ENCODE peak calls at places on chromosomes 5 and 9, in five cellular contexts. O is OCI-LY7; E is CD4-positive, alpha-beta memory T cell; W is aorta; H is spleen. S is an unnamed sample.

GRCh38 chr9:133380734-133381133 is 4.6 kb downstream of the STKLD1 start:
- DNase-seq in H (no peak), O (no peak), E (no peak), W (no peak), S (no peak)

GRCh38 chr9:135501261-135502167 is 1.0 kb downstream of the MRPS2 start:
- DNase-seq in O (no peak), E (no peak), W (peak), H (peak), S (no peak)

GRCh38 chr5:92641031-92641962 is 939.7 kb downstream of the NR2F1-AS1 start:
- DNase-seq in E (no peak), W (no peak), H (no peak), O (no peak), S (no peak)

GRCh38 chr5:133240425-133241091 is 188.7 kb downstream of the HSPA4 start:
- DNase-seq in O (no peak), H (peak), E (no peak), W (no peak), S (no peak)

GRCh38 chr9:117720555-117720954 is 16.4 kb downstream of the TLR4 start:
- DNase-seq in H (no peak), W (no peak), O (no peak), E (no peak), S (no peak)

GRCh38 chr9:107691649-107692048 is 202.1 kb upstream of the KLF4 start:
- DNase-seq in E (no peak), H (no peak), O (no peak), W (no peak), S (no peak)

GRCh38 chr9:95007470-95007869 is 281.0 kb downstream of the AOPEP start:
- DNase-seq in W (no peak), E (no peak), O (no peak), H (no peak), S (no peak)

GRCh38 chr9:107405511-107405910 is 84.1 kb downstream of the KLF4 start:
- DNase-seq in E (no peak), H (no peak), O (no peak), W (no peak), S (no peak)

GRCh38 chr5:44809215-44809955 is 638 bp downstream of the MRPS30 start:
- DNase-seq in H (peak), O (peak), E (peak), W (peak), S (peak)

GRCh38 chr9:18606831-18607230 is 132.9 kb downstream of the ADAMTSL1 start:
- DNase-seq in W (no peak), E (no peak), H (no peak), O (no peak), S (no peak)

GRCh38 chr5:126139773-126140172 is 283.4 kb upstream of the GRAMD2B start:
- DNase-seq in E (no peak), H (no peak), O (no peak), W (no peak), S (no peak)

GRCh38 chr9:37011530-37011929 is 22.5 kb downstream of the PAX5 start:
- DNase-seq in E (no peak), H (no peak), W (no peak), O (peak), S (no peak)
- H3K4me3 ChIP-seq in E (no peak), H (no peak), W (no peak), O (peak), S (no peak)

GRCh38 chr5:171390883-171391677 is 3.4 kb downstream of the NPM1 start:
- DNase-seq in H (peak), W (no peak), O (no peak), E (peak), S (no peak)
- H3K4me3 ChIP-seq in H (no peak), W (no peak), O (peak), E (no peak), S (no peak)

GRCh38 chr9:304519-305185 is 90.0 kb downstream of the DOCK8 start:
- DNase-seq in W (no peak), H (no peak), E (peak), O (no peak), S (no peak)

GRCh38 chr9:303502-303901 is 88.8 kb downstream of the DOCK8 start:
- DNase-seq in H (no peak), E (no peak), W (no peak), O (no peak), S (no peak)

GRCh38 chr9:306907-307306 is 92.2 kb downstream of the DOCK8 start:
- DNase-seq in E (peak), W (no peak), H (no peak), O (peak), S (no peak)

DNA sequence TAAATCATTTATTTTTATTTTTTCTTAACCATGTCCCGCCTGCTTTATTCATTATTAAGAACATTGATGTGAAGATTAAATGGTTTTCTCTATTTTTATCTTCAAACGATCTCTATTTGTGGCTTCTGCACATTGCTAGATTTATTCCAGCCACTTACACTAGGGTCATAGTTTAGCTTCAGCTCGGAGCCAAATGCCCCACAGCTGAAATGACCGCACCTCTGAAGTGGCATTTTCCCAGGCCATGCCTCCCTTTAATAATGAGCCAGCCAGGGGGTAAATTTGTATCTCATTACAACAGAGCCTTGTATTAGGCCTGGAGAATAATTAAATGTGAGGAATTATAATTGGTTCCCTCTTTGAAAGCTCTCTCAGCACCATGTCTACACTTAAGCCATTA is 89.4 kb downstream of the DOCK8 start:
- DNase-seq in W (no peak), O (no peak), H (no peak), E (no peak), S (no peak)
- H3K4me3 ChIP-seq in W (no peak), O (no peak), H (no peak), E (no peak), S (no peak)

GRCh38 chr5:150156033-150156381 is 362 bp upstream of the PDGFRB start:
- DNase-seq in W (no peak), E (no peak), H (no peak), O (no peak), S (no peak)
- H3K4me3 ChIP-seq in W (no peak), E (no peak), H (peak), O (peak), S (no peak)

DNA sequence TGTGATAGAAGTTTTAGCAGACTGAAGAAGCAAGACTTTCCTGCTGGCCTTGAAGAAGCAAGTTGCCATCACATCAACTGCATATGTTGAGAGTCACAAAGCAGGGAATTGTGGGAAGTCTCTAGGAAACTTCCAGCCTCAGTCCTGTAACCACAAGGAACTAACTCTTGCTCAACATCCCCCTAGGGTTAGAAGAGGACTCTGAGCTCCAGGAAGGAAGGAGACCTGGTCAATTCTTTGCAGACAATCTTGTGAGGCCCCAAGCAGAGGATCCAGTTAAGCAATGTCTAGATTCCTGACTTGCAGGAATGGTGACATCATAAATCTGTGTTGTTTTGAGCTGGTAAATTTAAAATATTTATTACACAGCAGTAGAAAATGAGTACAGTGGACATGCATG is 18.6 kb upstream of the ZNF366 start:
- DNase-seq in H (no peak), O (no peak), E (no peak), W (no peak), S (no peak)
- H3K4me3 ChIP-seq in H (no peak), O (no peak), E (no peak), W (no peak), S (no peak)

S was measured in Jurkat, Clone E6-1.